ENCODE peak calls at places on chromosomes 12 and 14, in eight cellular contexts. One of them, this sample, is unnamed.

GRCh38 chr14:69693145-69693544 is 73.8 kb upstream of the SRSF5 start:
- DNase-seq in PC-9: no peak
- DNase-seq in testis: no peak
- DNase-seq in astrocyte: no peak
- DNase-seq in pancreas: peak; percentile 28
- DNase-seq in heart left ventricle: no peak
- DNase-seq in HCT116: no peak
- DNase-seq in GM23338: no peak
- DNase-seq in this sample: peak; percentile 58

GRCh38 chr12:2876431-2877046 is 435 bp downstream of the FOXM1 start:
- DNase-seq in astrocyte: no peak
- DNase-seq in pancreas: peak; percentile 17
- DNase-seq in GM23338: peak; percentile 52
- DNase-seq in PC-9: no peak
- DNase-seq in testis: no peak
- DNase-seq in heart left ventricle: no peak
- DNase-seq in HCT116: no peak
- DNase-seq in this sample: peak; percentile 20

GRCh38 chr12:68129979-68130378 is 29.6 kb downstream of the IFNG start:
- DNase-seq in HCT116: no peak
- DNase-seq in heart left ventricle: no peak
- DNase-seq in astrocyte: no peak
- DNase-seq in GM23338: no peak
- DNase-seq in pancreas: no peak
- DNase-seq in PC-9: no peak
- DNase-seq in testis: no peak
- DNase-seq in this sample: no peak

GRCh38 chr12:68893741-68894140 is 39.2 kb downstream of the CPM start:
- DNase-seq in pancreas: no peak
- DNase-seq in PC-9: no peak
- DNase-seq in GM23338: no peak
- DNase-seq in astrocyte: no peak
- DNase-seq in testis: no peak
- DNase-seq in heart left ventricle: no peak
- DNase-seq in HCT116: no peak
- DNase-seq in this sample: no peak

GRCh38 chr12:64568313-64568712 is 42.0 kb upstream of the RASSF3 start:
- DNase-seq in heart left ventricle: peak; percentile 25
- DNase-seq in pancreas: no peak
- DNase-seq in GM23338: no peak
- DNase-seq in HCT116: no peak
- DNase-seq in PC-9: peak; percentile 43
- DNase-seq in testis: no peak
- DNase-seq in astrocyte: no peak
- DNase-seq in this sample: peak; percentile 9

GRCh38 chr12:56581418-56582145 is 48.5 kb downstream of the BAZ2A start:
- DNase-seq in PC-9: no peak
- DNase-seq in HCT116: no peak
- DNase-seq in astrocyte: peak; percentile 71
- DNase-seq in heart left ventricle: no peak
- DNase-seq in testis: peak; percentile 75
- DNase-seq in GM23338: no peak
- DNase-seq in pancreas: no peak
- DNase-seq in this sample: peak; percentile 40

GRCh38 chr12:65696227-65696626 is 128.1 kb upstream of the HMGA2 start:
- DNase-seq in PC-9: peak; percentile 34
- DNase-seq in astrocyte: peak; percentile 20
- DNase-seq in testis: no peak
- DNase-seq in pancreas: no peak
- DNase-seq in heart left ventricle: no peak
- DNase-seq in GM23338: no peak
- DNase-seq in HCT116: no peak
- DNase-seq in this sample: peak; percentile 35

GRCh38 chr12:32446306-32447119 is 47.2 kb downstream of the FGD4 start:
- DNase-seq in PC-9: peak; percentile 76
- DNase-seq in testis: no peak
- DNase-seq in heart left ventricle: no peak
- DNase-seq in HCT116: no peak
- DNase-seq in GM23338: no peak
- DNase-seq in pancreas: no peak
- DNase-seq in astrocyte: no peak
- DNase-seq in this sample: no peak

GRCh38 chr12:26704684-26705475 is 128.1 kb downstream of the ITPR2 start:
- DNase-seq in pancreas: no peak
- DNase-seq in HCT116: no peak
- DNase-seq in heart left ventricle: no peak
- DNase-seq in astrocyte: peak; percentile 64
- DNase-seq in GM23338: no peak
- DNase-seq in testis: peak; percentile 21
- DNase-seq in PC-9: no peak
- DNase-seq in this sample: peak; percentile 72

GRCh38 chr12:26704214-26704613 is 128.8 kb downstream of the ITPR2 start:
- DNase-seq in astrocyte: no peak
- DNase-seq in HCT116: no peak
- DNase-seq in GM23338: no peak
- DNase-seq in heart left ventricle: no peak
- DNase-seq in PC-9: no peak
- DNase-seq in testis: no peak
- DNase-seq in pancreas: no peak
- DNase-seq in this sample: no peak

GRCh38 chr12:26699237-26699636 is 133.8 kb downstream of the ITPR2 start:
- DNase-seq in astrocyte: no peak
- DNase-seq in HCT116: no peak
- DNase-seq in PC-9: no peak
- DNase-seq in testis: no peak
- DNase-seq in GM23338: no peak
- DNase-seq in heart left ventricle: no peak
- DNase-seq in pancreas: no peak
- DNase-seq in this sample: no peak

GRCh38 chr12:26700430-26700829 is 132.6 kb downstream of the ITPR2 start:
- DNase-seq in heart left ventricle: no peak
- DNase-seq in HCT116: no peak
- DNase-seq in GM23338: no peak
- DNase-seq in astrocyte: no peak
- DNase-seq in PC-9: no peak
- DNase-seq in pancreas: no peak
- DNase-seq in testis: no peak
- DNase-seq in this sample: peak; percentile 46

DNA sequence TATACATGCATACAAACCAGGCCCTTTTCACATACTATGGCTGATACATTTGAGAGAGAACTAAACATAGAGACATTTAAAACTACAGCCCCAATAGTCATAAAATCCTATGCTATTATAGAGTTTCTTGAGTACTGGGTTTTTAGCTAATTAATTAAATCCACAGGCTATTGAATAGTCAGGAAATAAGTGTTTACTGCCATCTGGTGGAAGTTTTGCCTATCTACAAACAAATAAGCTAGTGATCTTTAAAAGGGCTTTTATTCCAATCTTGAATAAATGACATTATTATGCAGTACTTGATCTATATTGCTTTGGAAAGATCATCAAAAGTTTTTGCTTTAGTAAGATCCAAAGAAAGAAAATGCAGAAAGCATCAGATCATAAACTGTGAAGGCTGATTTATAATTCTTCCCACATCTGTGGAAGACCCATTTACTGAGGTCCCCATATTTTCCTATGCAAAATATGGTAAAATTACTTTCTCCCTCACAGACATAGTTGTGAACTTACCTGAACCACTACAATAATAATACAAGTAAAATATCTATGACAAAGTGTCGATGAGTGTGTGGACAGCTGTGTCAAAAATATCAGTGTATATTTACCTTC is 131.3 kb downstream of the ITPR2 start:
- DNase-seq in pancreas: no peak
- DNase-seq in astrocyte: peak; percentile 33
- DNase-seq in heart left ventricle: no peak
- DNase-seq in PC-9: peak; percentile 40
- DNase-seq in testis: no peak
- DNase-seq in GM23338: peak; percentile 74
- DNase-seq in HCT116: peak; percentile 28
- DNase-seq in this sample: peak; percentile 75
- TF ChIP-seq CTCF in pancreas: peak; percentile 39
- TF ChIP-seq CTCF in astrocyte: peak; percentile 48
- TF ChIP-seq CTCF in heart left ventricle: peak; percentile 68
- TF ChIP-seq CTCF in PC-9: peak; percentile 78
- TF ChIP-seq CTCF in testis: peak; percentile 21
- TF ChIP-seq CTCF in GM23338: no peak
- TF ChIP-seq CTCF in HCT116: peak; percentile 75
- TF ChIP-seq CTCF in this sample: peak; percentile 54

GRCh38 chr12:120093592-120094355 is 22.8 kb downstream of the RAB35 start:
- DNase-seq in heart left ventricle: no peak
- DNase-seq in GM23338: peak; percentile 89
- DNase-seq in HCT116: no peak
- DNase-seq in PC-9: no peak
- DNase-seq in pancreas: no peak
- DNase-seq in astrocyte: no peak
- DNase-seq in testis: no peak
- DNase-seq in this sample: peak; percentile 55

GRCh38 chr12:120098756-120099470 is 17.6 kb downstream of the RAB35 start:
- DNase-seq in GM23338: no peak
- DNase-seq in heart left ventricle: no peak
- DNase-seq in PC-9: no peak
- DNase-seq in pancreas: no peak
- DNase-seq in astrocyte: no peak
- DNase-seq in testis: no peak
- DNase-seq in HCT116: no peak
- DNase-seq in this sample: no peak

GRCh38 chr12:120094485-120094884 is 22.1 kb downstream of the RAB35 start:
- DNase-seq in astrocyte: no peak
- DNase-seq in heart left ventricle: no peak
- DNase-seq in testis: no peak
- DNase-seq in PC-9: no peak
- DNase-seq in pancreas: no peak
- DNase-seq in GM23338: no peak
- DNase-seq in HCT116: no peak
- DNase-seq in this sample: no peak

GRCh38 chr12:120095356-120096135 is 21.0 kb downstream of the RAB35 start:
- DNase-seq in HCT116: no peak
- DNase-seq in testis: no peak
- DNase-seq in heart left ventricle: no peak
- DNase-seq in pancreas: no peak
- DNase-seq in GM23338: peak; percentile 46
- DNase-seq in astrocyte: no peak
- DNase-seq in PC-9: no peak
- DNase-seq in this sample: no peak

GRCh38 chr12:120096671-120097202 is 19.8 kb downstream of the RAB35 start:
- DNase-seq in GM23338: no peak
- DNase-seq in heart left ventricle: no peak
- DNase-seq in HCT116: no peak
- DNase-seq in pancreas: no peak
- DNase-seq in astrocyte: no peak
- DNase-seq in PC-9: no peak
- DNase-seq in testis: no peak
- DNase-seq in this sample: no peak
- H3K4me3 ChIP-seq in GM23338: no peak overlapping the region
- H3K4me3 ChIP-seq in heart left ventricle: no peak overlapping the region
- H3K4me3 ChIP-seq in HCT116: no peak overlapping the region
- H3K4me3 ChIP-seq in pancreas: no peak overlapping the region
- H3K4me3 ChIP-seq in astrocyte: no peak overlapping the region
- H3K4me3 ChIP-seq in PC-9: no peak overlapping the region
- H3K4me3 ChIP-seq in testis: no peak overlapping the region
- H3K4me3 ChIP-seq in this sample: no peak overlapping the region

DNA sequence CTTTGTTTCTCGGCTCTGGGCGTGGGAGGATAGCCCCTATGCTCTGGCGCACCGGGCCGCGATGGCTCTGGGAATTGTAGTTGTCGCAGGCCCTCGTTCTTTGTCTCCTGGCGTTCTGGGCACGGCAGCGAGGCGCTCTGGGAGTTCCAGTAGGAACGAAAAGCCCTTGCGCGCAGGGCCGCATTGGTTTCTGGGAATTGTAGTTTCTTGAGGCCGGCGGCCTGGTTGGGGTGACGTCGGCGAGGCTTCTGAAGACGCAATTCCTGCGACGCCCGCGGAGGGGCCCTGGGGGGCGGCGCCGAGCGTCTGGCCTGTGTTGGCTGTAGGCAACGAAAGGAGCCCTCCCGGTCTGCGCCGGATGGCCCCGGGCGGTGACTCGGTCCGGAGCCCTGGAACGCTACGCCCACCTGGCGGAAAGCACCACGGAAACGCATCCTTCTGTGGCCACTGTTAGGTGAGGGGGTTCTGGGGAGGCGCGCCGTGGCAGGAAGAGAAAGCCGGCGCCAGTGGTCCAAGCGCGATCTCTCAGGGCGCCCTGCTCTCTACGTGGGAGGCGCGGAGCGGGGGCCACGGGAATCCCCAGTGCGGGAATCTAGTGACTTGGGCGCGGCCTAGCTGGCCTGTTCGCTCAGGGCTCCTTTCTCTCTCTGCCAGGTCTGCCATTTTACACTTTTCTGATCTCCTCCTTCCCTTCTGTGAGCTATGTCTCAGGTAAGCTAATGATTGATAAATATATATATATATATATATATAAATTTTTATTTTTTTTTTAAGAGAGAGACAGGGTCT is at the start of gene ZNF140:
- DNase-seq in GM23338: peak; percentile 99
- DNase-seq in astrocyte: peak; percentile 96
- DNase-seq in heart left ventricle: peak; percentile 97
- DNase-seq in pancreas: peak; percentile 97
- DNase-seq in testis: peak; percentile 98
- DNase-seq in PC-9: peak; percentile 87
- DNase-seq in HCT116: no peak
- DNase-seq in this sample: peak; percentile 99
- TF ChIP-seq CTCF in GM23338: no peak
- TF ChIP-seq CTCF in astrocyte: no peak
- TF ChIP-seq CTCF in heart left ventricle: peak; percentile 11
- TF ChIP-seq CTCF in pancreas: no peak
- TF ChIP-seq CTCF in testis: peak; percentile 32
- TF ChIP-seq CTCF in PC-9: peak; percentile 42
- TF ChIP-seq CTCF in HCT116: no peak
- TF ChIP-seq CTCF in this sample: no peak

GRCh38 chr14:102828201-102828600 is 51.0 kb downstream of the TRAF3 start:
- DNase-seq in heart left ventricle: no peak
- DNase-seq in GM23338: no peak
- DNase-seq in PC-9: no peak
- DNase-seq in testis: no peak
- DNase-seq in HCT116: no peak
- DNase-seq in pancreas: no peak
- DNase-seq in astrocyte: no peak
- DNase-seq in this sample: no peak

GRCh38 chr14:102831163-102831804 is 54.0 kb downstream of the TRAF3 start:
- DNase-seq in testis: no peak
- DNase-seq in astrocyte: no peak
- DNase-seq in pancreas: no peak
- DNase-seq in GM23338: no peak
- DNase-seq in heart left ventricle: no peak
- DNase-seq in HCT116: no peak
- DNase-seq in PC-9: no peak
- DNase-seq in this sample: no peak

GRCh38 chr14:102833341-102833740 is 56.1 kb downstream of the TRAF3 start:
- DNase-seq in pancreas: no peak
- DNase-seq in GM23338: peak; percentile 56
- DNase-seq in HCT116: no peak
- DNase-seq in astrocyte: no peak
- DNase-seq in testis: no peak
- DNase-seq in heart left ventricle: no peak
- DNase-seq in PC-9: no peak
- DNase-seq in this sample: no peak

GRCh38 chr14:102829106-102829505 is 51.9 kb downstream of the TRAF3 start:
- DNase-seq in GM23338: no peak
- DNase-seq in testis: no peak
- DNase-seq in pancreas: no peak
- DNase-seq in heart left ventricle: no peak
- DNase-seq in PC-9: no peak
- DNase-seq in astrocyte: no peak
- DNase-seq in HCT116: no peak
- DNase-seq in this sample: peak; percentile 63

GRCh38 chr14:102830474-102831045 is 53.3 kb downstream of the TRAF3 start:
- DNase-seq in astrocyte: no peak
- DNase-seq in GM23338: no peak
- DNase-seq in HCT116: no peak
- DNase-seq in pancreas: no peak
- DNase-seq in heart left ventricle: no peak
- DNase-seq in testis: no peak
- DNase-seq in PC-9: no peak
- DNase-seq in this sample: no peak
- H3K4me3 ChIP-seq in astrocyte: no peak overlapping the region
- H3K4me3 ChIP-seq in GM23338: no peak overlapping the region
- H3K4me3 ChIP-seq in HCT116: no peak overlapping the region
- H3K4me3 ChIP-seq in pancreas: no peak overlapping the region
- H3K4me3 ChIP-seq in heart left ventricle: no peak overlapping the region
- H3K4me3 ChIP-seq in testis: no peak overlapping the region
- H3K4me3 ChIP-seq in PC-9: no peak overlapping the region
- H3K4me3 ChIP-seq in this sample: no peak overlapping the region